ENCODE peak calls at places on chromosomes 5 and 9, in ten cellular contexts. X, I, V, U, S, B, R, F, Y and G are unnamed samples.

GRCh38 chr9:76394896-76395244 is 644 bp upstream of the RFK start:
- DNase-seq in V (no peak), B (peak; percentile 43), F (no peak), I (peak; percentile 82), S (no peak), X (peak; percentile 50), Y (no peak), U (peak; percentile 34), R (peak; percentile 85), G (no peak)

GRCh38 chr5:58080573-58080972 is 379.3 kb downstream of the PLK2 start:
- DNase-seq in S (no peak), Y (peak; percentile 12), U (no peak), X (no peak), I (no peak), R (no peak), B (no peak), F (peak; percentile 29), V (no peak), G (no peak)

GRCh38 chr5:59272744-59273427 is 620.6 kb downstream of the PDE4D start:
- DNase-seq in V (no peak), S (no peak), F (no peak), B (no peak), I (no peak), Y (no peak), U (no peak), R (no peak), X (no peak), G (no peak)

GRCh38 chr5:58724992-58725391 is 142.1 kb downstream of the RAB3C start:
- DNase-seq in R (no peak), U (no peak), F (no peak), B (no peak), Y (no peak), I (no peak), S (no peak), V (no peak), X (no peak), G (no peak)

GRCh38 chr9:73011346-73011745 is 58.5 kb upstream of the ALDH1A1 start:
- DNase-seq in X (no peak), F (peak; percentile 1), I (no peak), S (no peak), V (no peak), Y (peak; percentile 87), U (no peak), R (no peak), B (no peak), G (no peak)

GRCh38 chr9:97906236-97906831 is 16.0 kb downstream of the TRMO start:
- DNase-seq in R (no peak), B (no peak), U (no peak), F (no peak), X (peak; percentile 34), V (no peak), Y (peak; percentile 43), S (no peak), I (peak; percentile 92), G (no peak)

GRCh38 chr9:111429175-111429574 is 55.0 kb downstream of the ECPAS start:
- DNase-seq in B (no peak), I (no peak), S (no peak), R (no peak), U (no peak), Y (no peak), V (peak; percentile 4), X (no peak), F (peak; percentile 16), G (no peak)

GRCh38 chr9:38685535-38685934 is 34.4 kb downstream of the FAM240B start:
- DNase-seq in U (no peak), B (no peak), F (no peak), S (no peak), R (no peak), I (no peak), Y (no peak), V (no peak), X (no peak), G (no peak)

GRCh38 chr9:87109851-87110250 is 162.5 kb upstream of the GAS1 start:
- DNase-seq in U (no peak), F (peak; percentile 70), X (no peak), B (no peak), Y (peak; percentile 77), I (no peak), S (no peak), V (no peak), R (no peak), G (no peak)

GRCh38 chr9:89550516-89550915 is 52.6 kb upstream of the SEMA4D start:
- DNase-seq in X (no peak), U (no peak), S (no peak), F (no peak), B (no peak), I (no peak), R (no peak), V (no peak), Y (no peak), G (no peak)

GRCh38 chr9:105901514-105902109 is 207.3 kb downstream of the TMEM38B start:
- DNase-seq in R (no peak), Y (peak; percentile 17), U (no peak), I (peak; percentile 49), S (peak; percentile 54), B (peak; percentile 70), F (peak; percentile 46), V (no peak), X (no peak), G (no peak)
- TF ChIP-seq CTCF in R (peak; percentile 45), Y (peak; percentile 48), U (no peak), I (peak; percentile 41), S (peak; percentile 85), B (peak; percentile 69), F (peak; percentile 75), V (peak; percentile 71), X (peak; percentile 51), G (no peak)

GRCh38 chr9:136142859-136143214 is 24.2 kb upstream of the TMEM250 start:
- DNase-seq in U (no peak), B (no peak), S (no peak), Y (no peak), R (no peak), F (no peak), I (no peak), X (no peak), V (no peak), G (no peak)

GRCh38 chr9:136144450-136144849 is 25.8 kb upstream of the TMEM250 start:
- DNase-seq in F (no peak), Y (no peak), I (no peak), X (no peak), B (no peak), U (no peak), V (no peak), S (no peak), R (no peak), G (no peak)

GRCh38 chr9:136142416-136142800 is 23.7 kb upstream of the TMEM250 start:
- DNase-seq in R (no peak), V (no peak), S (no peak), F (no peak), X (no peak), I (no peak), Y (no peak), U (no peak), B (no peak), G (no peak)

GRCh38 chr9:136141716-136142415 is 23.2 kb upstream of the TMEM250 start:
- DNase-seq in X (no peak), F (no peak), V (no peak), I (no peak), B (peak; percentile 12), R (no peak), U (no peak), S (no peak), Y (no peak), G (no peak)

GRCh38 chr9:136143215-136144001 is 24.7 kb upstream of the TMEM250 start:
- DNase-seq in X (no peak), V (no peak), F (no peak), S (no peak), I (no peak), R (no peak), B (peak; percentile 65), U (no peak), Y (no peak), G (no peak)
- TF ChIP-seq CTCF in X (peak; percentile 12), V (peak; percentile 75), F (peak; percentile 50), S (peak; percentile 51), I (no peak), R (no peak), B (peak; percentile 57), U (no peak), Y (peak; percentile 25), G (no peak)

GRCh38 chr9:117622347-117622746 is 81.9 kb upstream of the TLR4 start:
- DNase-seq in X (no peak), V (no peak), Y (no peak), B (no peak), F (no peak), R (no peak), S (no peak), I (no peak), U (no peak), G (no peak)
- TF ChIP-seq CTCF in X (no peak), V (peak; percentile 7), Y (no peak), B (no peak), F (no peak), R (no peak), S (peak; percentile 18), I (no peak), U (no peak), G (no peak)

GRCh38 chr5:118616281-118616680 is 372.1 kb downstream of the DTWD2 start:
- DNase-seq in R (no peak), V (no peak), F (no peak), X (no peak), B (no peak), S (no peak), Y (no peak), U (no peak), I (no peak), G (no peak)

GRCh38 chr5:118605761-118606160 is 382.6 kb downstream of the DTWD2 start:
- DNase-seq in S (no peak), Y (no peak), I (no peak), B (no peak), X (no peak), V (no peak), U (no peak), R (no peak), F (no peak), G (no peak)

GRCh38 chr5:118606940-118607339 is 381.4 kb downstream of the DTWD2 start:
- DNase-seq in V (no peak), X (no peak), U (no peak), I (no peak), R (no peak), F (no peak), B (no peak), Y (no peak), S (no peak), G (no peak)

GRCh38 chr5:118614701-118615475 is 373.5 kb downstream of the DTWD2 start:
- DNase-seq in V (no peak), U (no peak), X (no peak), S (no peak), Y (no peak), B (no peak), F (no peak), I (no peak), R (no peak), G (no peak)

GRCh38 chr5:118611332-118611945 is 376.9 kb downstream of the DTWD2 start:
- DNase-seq in U (no peak), R (no peak), I (no peak), B (peak; percentile 70), S (no peak), X (no peak), V (peak; percentile 1), F (peak; percentile 44), Y (peak; percentile 47), G (no peak)
- TF ChIP-seq CTCF in U (no peak), R (no peak), I (no peak), B (peak; percentile 63), S (peak; percentile 74), X (peak; percentile 33), V (peak; percentile 69), F (peak; percentile 70), Y (peak; percentile 94), G (no peak)